ENCODE peak calls at places on chromosomes 2 and 18, in eight cellular contexts. M, N, I, K, A, X, B and P are unnamed samples.

GRCh38 chr2:190216829-190217228 is 102.8 kb downstream of the HIBCH start:
- DNase-seq in M (peak), N (no peak), I (no peak), K (no peak), A (peak), X (no peak), B (peak), P (no peak)

GRCh38 chr2:24104906-24105305 is 18.2 kb downstream of the PFN4 start:
- DNase-seq in M (peak), N (no peak), I (no peak), K (no peak), A (no peak), X (no peak), B (no peak), P (no peak)

GRCh38 chr18:74804677-74805076 is 207.0 kb downstream of the ZNF407 start:
- DNase-seq in M (no peak), N (no peak), I (no peak), K (no peak), A (no peak), X (no peak), B (no peak), P (no peak)

GRCh38 chr2:2839393-2840096 is 508.5 kb upstream of the MYT1L start:
- DNase-seq in M (no peak), N (no peak), I (no peak), K (no peak), A (no peak), X (no peak), B (no peak), P (no peak)

GRCh38 chr2:231621051-231621879 is 28.6 kb downstream of the TEX44 start:
- DNase-seq in M (no peak), N (no peak), I (no peak), K (no peak), A (no peak), X (no peak), B (no peak), P (peak)

GRCh38 chr2:165533331-165533730 is 63.8 kb downstream of the CSRNP3 start:
- DNase-seq in M (no peak), N (no peak), I (no peak), K (no peak), A (no peak), X (no peak), B (peak), P (no peak)

GRCh38 chr2:21291281-21291825 is 167.6 kb downstream of the TDRD15 start:
- DNase-seq in M (no peak), N (no peak), I (no peak), K (no peak), A (no peak), X (no peak), B (no peak), P (no peak)

GRCh38 chr2:195820373-195820772 is 163.3 kb downstream of the SLC39A10 start:
- DNase-seq in M (no peak), N (peak), I (no peak), K (no peak), A (peak), X (no peak), B (peak), P (no peak)

GRCh38 chr2:168697668-168698121 is 104.7 kb upstream of the NOSTRIN start:
- DNase-seq in M (no peak), N (no peak), I (no peak), K (no peak), A (no peak), X (no peak), B (peak), P (no peak)